ENCODE peak calls at places on chromosomes 13 and 19, in ten cellular contexts. Z is thyroid gland, F is HFFc6, Q is brain microvascular endothelial cell, C is left ventricle myocardium inferior, S is WTC11, J is esophagus squamous epithelium, M is heart right ventricle, R is fibroblast of mammary gland, B is tibial nerve. G is an unnamed sample.
A peak's percentile ranks its signal among the peaks of the same experiment; 100 is the strongest.

GRCh38 chr19:42111811-42112210 is 20.4 kb downstream of the POU2F2 start:
- DNase-seq in Z (no peak), F (peak; percentile 25), Q (no peak), C (no peak), S (no peak), J (no peak), M (no peak), R (peak; percentile 65), B (no peak), G (no peak)

GRCh38 chr19:41934849-41935374 is 6.7 kb upstream of the ERFL start:
- DNase-seq in Z (peak; percentile 51), F (peak; percentile 28), Q (peak; percentile 28), C (peak; percentile 56), S (peak; percentile 95), J (no peak), M (peak; percentile 76), R (peak; percentile 56), B (peak; percentile 26), G (no peak)

GRCh38 chr13:85567909-85568308 is 231.3 kb downstream of the SLITRK6 start:
- DNase-seq in Z (no peak), F (no peak), Q (no peak), C (no peak), S (no peak), J (no peak), M (no peak), R (no peak), B (no peak), G (no peak)

GRCh38 chr13:97273341-97273831 is 51.3 kb downstream of the MBNL2 start:
- DNase-seq in Z (no peak), F (peak; percentile 32), Q (no peak), C (no peak), S (no peak), J (no peak), M (no peak), R (peak; percentile 45), B (no peak), G (no peak)

GRCh38 chr19:39692166-39692565 is 12.1 kb upstream of the LGALS14 start:
- DNase-seq in Z (no peak), F (no peak), Q (no peak), C (no peak), S (no peak), J (no peak), M (no peak), R (peak; percentile 5), B (no peak), G (no peak)

GRCh38 chr19:11288349-11288748 is 7.6 kb upstream of the TSPAN16 start:
- DNase-seq in Z (no peak), F (no peak), Q (peak; percentile 40), C (no peak), S (no peak), J (no peak), M (no peak), R (peak; percentile 41), B (no peak), G (no peak)

GRCh38 chr19:40286674-40287421 is 1.7 kb upstream of the AKT2 start:
- DNase-seq in Z (no peak), F (no peak), Q (no peak), C (no peak), S (no peak), J (no peak), M (no peak), R (peak; percentile 18), B (no peak), G (no peak)

GRCh38 chr13:42258747-42259146 is 13.2 kb upstream of the AKAP11 start:
- DNase-seq in Z (no peak), F (no peak), Q (no peak), C (no peak), S (peak; percentile 57), J (no peak), M (no peak), R (no peak), B (no peak), G (no peak)

GRCh38 chr13:99075268-99076191 is 97.7 kb upstream of the DOCK9 start:
- DNase-seq in Z (no peak), F (no peak), Q (no peak), C (no peak), S (no peak), J (no peak), M (no peak), R (no peak), B (no peak), G (peak; percentile 43)

GRCh38 chr19:38719761-38720558 is 24.3 kb downstream of the CAPN12 start:
- DNase-seq in Z (peak; percentile 88), F (no peak), Q (no peak), C (no peak), S (no peak), J (no peak), M (no peak), R (no peak), B (no peak), G (no peak)

GRCh38 chr19:45097776-45098520 is 5.0 kb downstream of the PPP1R37 start:
- DNase-seq in Z (no peak), F (peak; percentile 91), Q (peak; percentile 94), C (peak; percentile 29), S (no peak), J (no peak), M (peak; percentile 50), R (peak; percentile 98), B (no peak), G (no peak)

GRCh38 chr13:53310786-53311185 is 282.2 kb downstream of the OLFM4 start:
- DNase-seq in Z (no peak), F (no peak), Q (no peak), C (no peak), S (no peak), J (no peak), M (no peak), R (no peak), B (no peak), G (no peak)

GRCh38 chr19:35562336-35562735 is 1.1 kb downstream of the ATP4A start:
- DNase-seq in Z (no peak), F (no peak), Q (no peak), C (no peak), S (no peak), J (no peak), M (no peak), R (no peak), B (no peak), G (no peak)

GRCh38 chr19:47231215-47232054 is 436 bp upstream of the BBC3 start:
- DNase-seq in Z (peak; percentile 91), F (peak; percentile 83), Q (peak; percentile 83), C (peak; percentile 91), S (peak; percentile 86), J (peak; percentile 51), M (peak; percentile 90), R (peak; percentile 76), B (peak; percentile 83), G (no peak)

DNA sequence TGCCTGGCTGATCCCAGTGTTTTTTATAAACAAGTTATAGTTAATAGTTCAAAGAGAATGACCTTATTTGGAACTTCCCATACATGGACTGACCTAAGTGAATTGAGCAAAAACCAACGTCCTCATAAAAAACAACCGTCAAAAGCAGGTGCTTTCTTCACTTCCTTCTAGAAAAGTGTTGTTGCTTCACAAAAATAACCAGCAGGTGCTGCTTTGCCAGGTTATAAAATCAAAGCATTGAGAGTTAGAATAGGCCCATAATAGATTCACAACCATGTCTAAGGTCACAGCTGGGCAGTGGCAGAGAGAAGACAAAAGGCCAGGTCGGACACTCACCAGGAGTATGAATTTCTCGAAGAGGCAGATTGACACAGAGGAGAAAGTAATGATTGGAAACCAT is 9.5 kb downstream of the RUBCNL start:
- DNase-seq in Z (no peak), F (no peak), Q (no peak), C (no peak), S (no peak), J (no peak), M (no peak), R (no peak), B (no peak), G (no peak)
- TF ChIP-seq CTCF in Z (no peak), F (no peak), Q (no peak), C (no peak), S (no peak), J (no peak), M (no peak), R (no peak), B (no peak), G (peak; percentile 9)

GRCh38 chr19:1221141-1221903 is 15.7 kb downstream of the STK11 start:
- DNase-seq in Z (peak; percentile 30), F (peak; percentile 42), Q (no peak), C (peak; percentile 79), S (peak; percentile 65), J (no peak), M (peak; percentile 62), R (peak; percentile 65), B (peak; percentile 51), G (no peak)
- TF ChIP-seq CTCF in Z (peak; percentile 55), F (peak; percentile 80), Q (peak; percentile 83), C (peak; percentile 83), S (peak; percentile 55), J (no peak), M (peak; percentile 74), R (peak; percentile 63), B (peak; percentile 84), G (peak; percentile 51)

GRCh38 chr13:44063467-44063866 is 183.8 kb downstream of the LACC1 start:
- DNase-seq in Z (no peak), F (no peak), Q (no peak), C (no peak), S (no peak), J (no peak), M (no peak), R (no peak), B (no peak), G (no peak)

GRCh38 chr13:44064376-44064775 is 184.7 kb downstream of the LACC1 start:
- DNase-seq in Z (no peak), F (no peak), Q (no peak), C (no peak), S (no peak), J (no peak), M (no peak), R (no peak), B (no peak), G (no peak)

GRCh38 chr13:44061876-44062275 is 182.2 kb downstream of the LACC1 start:
- DNase-seq in Z (no peak), F (no peak), Q (no peak), C (no peak), S (no peak), J (no peak), M (no peak), R (no peak), B (no peak), G (no peak)

GRCh38 chr13:44068169-44068568 is 188.5 kb downstream of the LACC1 start:
- DNase-seq in Z (no peak), F (peak; percentile 61), Q (peak; percentile 55), C (no peak), S (no peak), J (no peak), M (no peak), R (peak; percentile 75), B (no peak), G (no peak)

GRCh38 chr13:44063881-44064280 is 184.2 kb downstream of the LACC1 start:
- DNase-seq in Z (no peak), F (peak; percentile 12), Q (no peak), C (no peak), S (no peak), J (no peak), M (no peak), R (peak; percentile 38), B (no peak), G (no peak)
- TF ChIP-seq CTCF in Z (no peak), F (no peak), Q (no peak), C (no peak), S (no peak), J (no peak), M (no peak), R (no peak), B (no peak), G (no peak)

DNA sequence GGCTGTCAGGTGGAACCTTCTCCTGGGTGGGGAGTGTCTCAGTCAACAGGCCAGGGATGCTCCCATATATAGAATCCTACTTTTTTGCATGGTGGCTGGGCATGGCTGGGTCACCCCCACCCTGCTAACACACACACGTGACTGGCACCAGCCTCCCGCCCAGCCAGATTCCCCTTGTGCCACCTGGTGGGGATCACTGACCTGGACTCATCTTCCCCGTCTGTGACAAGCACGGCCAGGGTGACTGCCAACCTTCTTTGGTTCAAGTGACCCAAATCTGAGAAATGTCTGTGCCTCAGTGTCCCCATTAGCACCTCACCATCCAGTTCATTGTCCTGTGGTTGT is 1.0 kb downstream of the PKN1 start:
- DNase-seq in Z (peak; percentile 31), F (no peak), Q (no peak), C (no peak), S (no peak), J (no peak), M (no peak), R (no peak), B (no peak), G (no peak)
- TF ChIP-seq CTCF in Z (no peak), F (peak; percentile 17), Q (no peak), C (no peak), S (no peak), J (no peak), M (peak; percentile 25), R (no peak), B (no peak), G (no peak)

G was measured in GM12864.